ENCODE peak calls at places on chromosomes 2 and 18, in four cellular contexts. C, M, I and H are unnamed samples.

GRCh38 chr2:27627963-27628766 is 647 bp downstream of the CCDC121 start:
- DNase-seq in C (peak), M (peak), I (peak), H (no peak)

GRCh38 chr2:30022444-30023071 is 101.2 kb upstream of the ALK start:
- DNase-seq in C (no peak), M (no peak), I (no peak), H (peak)

GRCh38 chr2:69811591-69811990 is 17.9 kb upstream of the GMCL1 start:
- DNase-seq in C (no peak), M (no peak), I (no peak), H (no peak)

GRCh38 chr2:16039823-16040222 is 99.5 kb downstream of the MYCN start:
- DNase-seq in C (no peak), M (no peak), I (no peak), H (no peak)

GRCh38 chr2:61238221-61238620 is 76.2 kb downstream of the C2orf74 start:
- DNase-seq in C (no peak), M (no peak), I (no peak), H (peak)

GRCh38 chr2:110806053-110806452 is 73.7 kb downstream of the ACOXL start:
- DNase-seq in C (no peak), M (no peak), I (no peak), H (no peak)

GRCh38 chr2:146363731-146364130 is 1481.1 kb upstream of the ACVR2A start:
- DNase-seq in C (no peak), M (no peak), I (no peak), H (no peak)

GRCh38 chr2:170815746-170816498 is 765 bp upstream of the GAD1 start:
- DNase-seq in C (peak), M (peak), I (peak), H (peak)

GRCh38 chr2:157176602-157177001 is 80.9 kb upstream of the GALNT5 start:
- DNase-seq in C (no peak), M (no peak), I (no peak), H (no peak)

GRCh38 chr2:3131636-3132326 is 245.8 kb downstream of the EIPR1 start:
- DNase-seq in C (no peak), M (no peak), I (no peak), H (no peak)

GRCh38 chr2:118061135-118061955 is 26.9 kb upstream of the INSIG2 start:
- DNase-seq in C (no peak), M (peak), I (peak), H (peak)

GRCh38 chr2:96353032-96353561 is 17.5 kb downstream of the NCAPH start:
- DNase-seq in C (no peak), M (no peak), I (no peak), H (no peak)

GRCh38 chr18:59011786-59012185 is 127.9 kb upstream of the SEC11C start:
- DNase-seq in C (no peak), M (no peak), I (no peak), H (no peak)

GRCh38 chr2:124027182-124027581 is 2.1 kb downstream of the CNTNAP5 start:
- DNase-seq in C (peak), M (peak), I (peak), H (peak)

GRCh38 chr2:121565389-121566250 is 34.9 kb downstream of the RNU4ATAC start:
- DNase-seq in C (no peak), M (no peak), I (no peak), H (no peak)

GRCh38 chr18:57959278-57959677 is 84.7 kb upstream of the NEDD4L start:
- DNase-seq in C (peak), M (peak), I (peak), H (peak)

GRCh38 chr2:112256654-112257053 is 1.8 kb upstream of the ZC3H8 start:
- DNase-seq in C (no peak), M (no peak), I (no peak), H (no peak)

GRCh38 chr2:11434443-11434842 is 31.5 kb downstream of the E2F6 start:
- DNase-seq in C (no peak), M (no peak), I (no peak), H (no peak)

GRCh38 chr2:10329584-10329879 is 26.8 kb downstream of the HPCAL1 start:
- DNase-seq in C (no peak), M (no peak), I (no peak), H (no peak)

GRCh38 chr2:38828460-38828859 is 47.3 kb downstream of the DHX57 start:
- DNase-seq in C (no peak), M (no peak), I (no peak), H (no peak)

GRCh38 chr2:215618145-215618544 is 182.3 kb upstream of the FN1 start:
- DNase-seq in C (no peak), M (no peak), I (no peak), H (no peak)

GRCh38 chr2:198220727-198221337 is 416.4 kb downstream of the PLCL1 start:
- DNase-seq in C (no peak), M (no peak), I (no peak), H (no peak)

DNA sequence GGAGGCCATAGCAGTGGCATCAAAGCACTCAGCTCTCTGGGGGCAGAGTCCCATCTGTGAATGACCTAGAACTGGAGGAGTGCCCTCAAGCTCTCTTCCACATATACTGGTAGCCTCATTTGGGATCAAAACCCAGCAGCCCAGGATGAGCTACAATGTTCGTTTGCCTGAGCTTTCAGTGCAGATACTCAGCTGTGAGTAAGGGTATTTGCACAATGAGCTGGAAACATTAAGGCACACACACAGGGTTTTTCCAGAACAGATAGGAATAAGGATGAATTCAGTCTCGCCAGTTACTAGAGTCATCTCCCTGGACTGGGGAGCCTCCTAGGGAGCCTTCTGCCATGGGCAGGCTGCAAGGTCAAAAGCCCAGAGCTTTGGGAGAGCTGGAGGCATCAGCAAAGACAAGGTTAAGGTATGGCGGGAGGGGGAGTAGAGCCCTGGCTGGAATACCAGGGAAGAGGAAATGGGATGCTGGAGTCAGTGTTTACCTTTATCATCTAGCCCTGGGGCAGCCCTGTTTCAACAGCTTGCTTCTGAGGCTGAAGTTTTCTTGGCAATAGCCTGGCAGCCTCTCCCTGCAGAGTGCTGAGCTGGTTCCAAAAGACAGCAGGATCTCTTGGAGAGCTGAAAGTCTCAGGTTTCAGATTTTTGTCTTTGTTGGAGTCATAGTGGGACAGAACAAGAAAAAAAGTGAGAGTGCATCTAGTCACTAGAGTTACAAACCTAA is 187.7 kb downstream of the LOXHD1 start:
- DNase-seq in C (peak), M (peak), I (no peak), H (no peak)
- TF ChIP-seq EZH2phosphoT487 in C (no peak), M (no peak), I (no peak), H (no peak)

GRCh38 chr18:48547456-48548403 is 8.9 kb downstream of the CTIF start:
- DNase-seq in C (peak), M (no peak), I (peak), H (no peak)
- TF ChIP-seq EZH2phosphoT487 in C (no peak), M (no peak), I (no peak), H (no peak)

GRCh38 chr2:130798472-130799221 is 38.1 kb upstream of the ARHGEF4 start:
- DNase-seq in C (peak), M (peak), I (peak), H (no peak)
- TF ChIP-seq EZH2phosphoT487 in C (no peak), M (no peak), I (no peak), H (no peak)

DNA sequence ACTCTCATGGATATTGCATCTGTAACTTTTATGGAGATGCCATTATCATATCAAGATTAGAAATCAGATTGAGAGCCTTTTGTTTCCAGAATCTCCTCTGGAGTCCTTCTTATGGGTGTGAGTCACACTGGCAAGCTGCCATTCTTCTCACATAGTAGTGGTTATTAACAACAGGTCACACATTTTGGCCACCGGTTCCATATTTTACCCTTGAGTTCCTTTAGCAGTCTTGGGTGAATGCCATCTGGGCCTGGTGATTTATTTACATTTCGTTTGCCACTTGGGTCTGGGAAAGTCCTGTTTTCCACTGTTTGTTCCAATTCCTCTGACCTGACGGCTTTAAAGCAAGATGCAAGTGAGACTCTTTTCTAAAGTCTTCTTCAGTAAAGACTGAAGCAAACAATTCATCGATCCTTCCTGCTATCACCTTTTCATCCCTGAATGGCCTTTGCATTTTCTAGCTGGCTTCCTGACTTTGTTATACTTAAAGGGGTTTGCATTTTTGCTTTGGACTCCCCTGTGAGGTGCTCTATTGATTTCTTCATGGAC is 80.5 kb upstream of the CAVIN2 start:
- DNase-seq in C (no peak), M (peak), I (peak), H (no peak)
- TF ChIP-seq EZH2phosphoT487 in C (no peak), M (no peak), I (no peak), H (no peak)